ENCODE peak calls at places on chromosomes 1 and 21, in four cellular contexts. C, X, T and J are unnamed samples.

GRCh38 chr1:155040358-155041093 is 6.9 kb downstream of the DCST1 start:
- DNase-seq in X (no peak), C (no peak), T (no peak), J (no peak)

GRCh38 chr1:78145105-78145580 is 99.4 kb downstream of the GIPC2 start:
- DNase-seq in C (peak), T (peak), X (no peak), J (no peak)

GRCh38 chr1:204692320-204692851 is 6.8 kb upstream of the LRRN2 start:
- DNase-seq in T (no peak), X (no peak), C (no peak), J (no peak)

GRCh38 chr1:181812211-181812610 is 249.3 kb downstream of the ZNF648 start:
- DNase-seq in C (no peak), T (no peak), X (no peak), J (no peak)

GRCh38 chr1:38950553-38950952 is 8.9 kb upstream of the RHBDL2 start:
- DNase-seq in T (no peak), X (no peak), C (no peak), J (no peak)

GRCh38 chr1:206469933-206470691 is at the start of gene IKBKE:
- DNase-seq in X (peak), T (peak), C (peak), J (peak)

GRCh38 chr1:209601809-209602657 is 18.5 kb downstream of the CAMK1G start:
- DNase-seq in T (peak), C (peak), X (no peak), J (no peak)

GRCh38 chr1:20753589-20753988 is 21.1 kb upstream of the SH2D5 start:
- DNase-seq in C (peak), X (no peak), T (peak), J (no peak)

GRCh38 chr1:115158181-115158580 is 68.9 kb upstream of the TSPAN2 start:
- DNase-seq in T (peak), C (peak), X (no peak), J (no peak)

GRCh38 chr1:205376739-205377138 is 20.0 kb upstream of the KLHDC8A start:
- DNase-seq in C (no peak), X (no peak), T (peak), J (no peak)

GRCh38 chr1:221719987-221720386 is 21.9 kb downstream of the DUSP10 start:
- DNase-seq in X (no peak), T (peak), C (peak), J (no peak)

GRCh38 chr1:44290250-44291094 is 64.6 kb downstream of the ERI3 start:
- DNase-seq in C (no peak), X (no peak), T (no peak), J (no peak)

GRCh38 chr1:7387053-7387861 is 383.8 kb upstream of the VAMP3 start:
- DNase-seq in X (peak), C (no peak), T (no peak), J (peak)

GRCh38 chr1:104132386-104132973 is 382.8 kb downstream of the AMY1C start:
- DNase-seq in X (no peak), T (no peak), C (peak), J (no peak)

GRCh38 chr21:25501996-25502665 is 105.2 kb downstream of the MRPL39 start:
- DNase-seq in C (no peak), T (no peak), X (no peak), J (no peak)

GRCh38 chr1:58441699-58442098 is 104.8 kb downstream of the OMA1 start:
- DNase-seq in C (peak), X (no peak), T (peak), J (no peak)

GRCh38 chr1:114470681-114471080 is 40.3 kb downstream of the TRIM33 start:
- DNase-seq in X (no peak), T (no peak), C (no peak), J (no peak)

GRCh38 chr1:180194546-180195207 is 35.4 kb upstream of the LHX4 start:
- DNase-seq in C (no peak), X (no peak), T (no peak), J (no peak)

GRCh38 chr1:8004803-8005573 is 21.1 kb downstream of the ERRFI1 start:
- DNase-seq in C (peak), T (peak), X (peak), J (no peak)

GRCh38 chr1:58754056-58754613 is 29.7 kb downstream of the JUN start:
- DNase-seq in T (peak), C (peak), X (no peak), J (no peak)